ENCODE peak calls at places on chromosomes 3 and 15, in five cellular contexts. O is left ventricle myocardium inferior, Z is ovary, V is IMR-90, E is A549. S is an unnamed sample. For H3K4me1, the result is how much of the 10 kb centered on the place peaks cover.

GRCh38 chr15:29708519-29708918 is 113.7 kb downstream of the TJP1 start:
- DNase-seq in V (no peak), E (no peak), O (no peak), Z (no peak), S (no peak)

GRCh38 chr3:44762170-44762677 is 630 bp downstream of the KIF15 start:
- DNase-seq in V (peak), O (no peak), E (no peak), Z (no peak), S (no peak)

GRCh38 chr15:78988361-78988911 is 43.6 kb upstream of the CTSH start:
- DNase-seq in Z (peak), O (peak), V (peak), E (peak), S (peak)

GRCh38 chr3:124774305-124774673 is 44.0 kb downstream of the UMPS start:
- DNase-seq in O (peak), V (peak), Z (no peak), E (peak), S (peak)

GRCh38 chr3:28727321-28727720 is 378.7 kb upstream of the AZI2 start:
- DNase-seq in V (no peak), O (no peak), Z (no peak), E (no peak), S (no peak)

GRCh38 chr15:29556385-29556784 is 265.9 kb downstream of the TJP1 start:
- DNase-seq in Z (no peak), V (no peak), O (no peak), E (no peak), S (no peak)

GRCh38 chr3:10017636-10018292 is 8.5 kb upstream of the FANCD2 start:
- DNase-seq in O (no peak), Z (no peak), V (peak), E (no peak), S (no peak)

GRCh38 chr3:124951511-124952390 is 17.2 kb upstream of the MUC13 start:
- DNase-seq in V (peak), O (no peak), E (no peak), Z (no peak), S (no peak)

DNA sequence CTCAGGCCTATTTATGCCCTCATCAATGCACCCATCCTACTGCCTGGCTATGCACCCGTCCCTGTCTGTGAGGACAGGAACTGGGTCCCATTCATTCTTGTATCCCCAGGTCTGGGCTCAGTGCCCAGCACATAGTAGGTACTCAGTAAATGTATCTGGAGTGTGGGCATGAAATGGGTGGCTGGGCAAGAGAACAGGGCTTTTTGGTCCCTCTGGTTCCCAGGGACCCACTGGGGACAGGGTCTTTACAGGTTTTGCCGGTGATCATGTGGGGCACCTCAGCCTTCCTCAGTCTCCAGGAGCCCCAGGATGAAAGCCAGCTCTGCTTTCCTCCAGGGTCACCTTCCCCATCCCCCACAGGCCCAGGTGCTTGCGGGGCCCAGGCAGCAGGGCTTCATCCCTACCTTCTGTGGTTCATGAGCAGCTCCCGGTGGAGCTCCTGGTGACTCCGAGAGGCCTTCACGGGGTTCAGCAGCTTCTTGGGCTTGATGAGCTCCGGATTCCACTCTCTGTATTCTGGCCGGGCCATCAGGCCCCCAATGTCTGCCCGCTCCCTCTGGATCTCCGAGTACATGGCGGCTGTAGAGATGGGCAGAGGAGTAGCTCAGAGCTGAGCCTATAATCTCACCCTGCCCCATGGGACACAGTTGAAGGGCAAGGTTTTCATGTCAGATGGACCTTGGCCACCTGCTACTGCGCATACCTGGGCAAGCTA is 7.7 kb downstream of the FAM107A start:
- DNase-seq in O (no peak), E (no peak), Z (no peak), V (no peak), S (no peak)
- H3K4me3 ChIP-seq in O (no peak), E (no peak), Z (no peak), V (no peak), S (no peak)

GRCh38 chr3:178519701-178520100 is 16.5 kb upstream of the KCNMB2 start:
- DNase-seq in E (no peak), V (no peak), O (no peak), Z (no peak), S (no peak)

GRCh38 chr3:178520436-178520835 is 15.8 kb upstream of the KCNMB2 start:
- DNase-seq in Z (no peak), V (no peak), O (no peak), E (no peak), S (no peak)

GRCh38 chr3:178525180-178525704 is 11.0 kb upstream of the KCNMB2 start:
- DNase-seq in O (no peak), E (no peak), V (no peak), Z (no peak), S (no peak)

GRCh38 chr3:178518660-178519396 is 17.4 kb upstream of the KCNMB2 start:
- DNase-seq in O (no peak), Z (no peak), E (no peak), V (no peak), S (no peak)

DNA sequence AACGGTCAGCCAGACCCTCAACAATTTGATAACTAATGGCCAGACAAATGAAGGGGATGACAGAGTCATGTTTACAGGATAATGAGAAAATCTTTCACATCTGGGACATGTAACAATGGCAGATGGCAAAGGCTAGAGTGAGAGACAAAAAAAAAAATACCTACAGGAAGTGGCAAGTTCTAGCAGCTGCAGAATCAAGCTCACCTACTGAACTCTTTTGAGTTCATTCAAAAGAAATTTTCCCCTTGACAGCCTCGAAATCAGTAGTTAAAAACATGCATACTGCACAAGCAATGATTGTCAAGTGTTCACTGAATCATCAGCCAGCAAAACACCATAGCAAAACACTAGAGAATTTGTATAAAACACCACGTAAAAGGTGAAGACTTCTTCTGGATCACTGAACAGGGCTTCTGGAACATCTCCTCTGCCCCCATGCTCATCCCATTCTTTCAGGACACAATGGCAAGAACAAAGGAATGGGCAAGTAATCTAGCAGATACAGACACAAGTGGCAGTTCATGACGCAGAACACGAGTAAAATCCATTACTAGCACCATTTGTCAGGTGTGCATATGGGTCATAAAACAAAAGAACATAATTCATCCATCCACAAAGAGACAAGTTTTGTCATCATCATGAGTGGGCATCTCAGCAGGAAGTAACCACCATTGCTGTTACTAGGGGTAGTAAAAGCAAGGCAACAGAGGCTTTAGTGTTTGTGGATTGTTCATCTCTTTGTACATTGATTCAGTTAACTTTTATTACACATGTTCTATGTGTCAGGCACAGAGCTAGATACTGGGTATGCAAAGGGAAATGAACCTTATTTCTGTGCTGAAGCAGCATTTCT is 13.8 kb upstream of the KCNMB2 start:
- DNase-seq in E (no peak), V (no peak), O (no peak), Z (no peak), S (no peak)
- H3K4me1 ChIP-seq in E (under half), V (under half), O (under half), Z (under half), S (under half)

GRCh38 chr3:39262842-39263241 is 17.0 kb downstream of the CX3CR1 start:
- DNase-seq in O (no peak), E (no peak), V (no peak), Z (no peak), S (no peak)

GRCh38 chr3:39260318-39260717 is 19.5 kb downstream of the CX3CR1 start:
- DNase-seq in O (no peak), E (no peak), Z (no peak), V (no peak), S (no peak)

GRCh38 chr3:39261726-39262125 is 18.1 kb downstream of the CX3CR1 start:
- DNase-seq in V (no peak), Z (no peak), E (no peak), O (no peak), S (no peak)

GRCh38 chr3:39263576-39263975 is 16.3 kb downstream of the CX3CR1 start:
- DNase-seq in O (no peak), V (no peak), Z (no peak), E (no peak), S (no peak)

GRCh38 chr3:39260957-39261356 is 18.9 kb downstream of the CX3CR1 start:
- DNase-seq in V (peak), Z (peak), O (peak), E (peak), S (peak)
- TF ChIP-seq CTCF in V (peak), Z (no peak), O (peak), E (peak), S (peak)

DNA sequence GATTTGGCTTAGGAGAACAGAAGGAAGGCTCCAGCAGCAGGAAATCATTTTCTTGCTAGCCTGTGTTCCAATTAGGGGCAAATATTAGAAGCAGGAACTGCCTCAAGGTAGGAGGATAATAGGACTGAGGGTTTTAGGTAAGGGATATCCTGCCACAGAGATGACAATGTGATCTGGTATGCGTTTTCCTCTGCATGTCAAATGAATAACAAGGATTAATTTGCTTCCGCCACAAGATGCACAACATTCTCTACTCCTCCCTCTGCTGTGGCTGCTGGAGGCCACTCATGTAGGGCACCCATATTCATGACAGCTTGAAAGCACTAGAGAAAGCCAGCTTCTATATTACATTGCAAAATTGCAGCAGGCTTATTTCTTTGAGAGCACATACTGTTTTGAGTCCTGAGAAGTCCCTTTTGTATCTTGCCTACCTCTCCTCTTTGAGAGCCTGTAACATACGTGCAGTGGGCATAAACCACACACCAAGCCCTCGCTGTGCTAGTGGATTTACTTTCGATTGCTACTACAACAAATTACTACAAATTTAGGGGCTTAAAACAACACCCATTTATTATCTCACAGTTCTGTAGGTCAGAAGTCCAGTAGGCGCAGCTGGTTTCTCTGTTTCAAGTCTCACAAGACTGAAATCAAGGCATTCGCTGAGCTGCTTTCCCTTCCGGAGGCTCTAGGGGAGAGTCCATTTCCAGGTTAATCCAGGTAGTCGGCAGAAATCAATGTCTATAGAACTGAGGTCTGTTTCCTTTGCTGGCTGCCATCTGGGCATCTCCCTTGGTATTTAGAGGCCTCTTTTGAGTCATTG is 5.9 kb upstream of the CD47 start:
- DNase-seq in V (no peak), O (no peak), E (no peak), Z (no peak), S (no peak)
- H3K4me3 ChIP-seq in V (no peak), O (no peak), E (no peak), Z (no peak), S (no peak)

DNA sequence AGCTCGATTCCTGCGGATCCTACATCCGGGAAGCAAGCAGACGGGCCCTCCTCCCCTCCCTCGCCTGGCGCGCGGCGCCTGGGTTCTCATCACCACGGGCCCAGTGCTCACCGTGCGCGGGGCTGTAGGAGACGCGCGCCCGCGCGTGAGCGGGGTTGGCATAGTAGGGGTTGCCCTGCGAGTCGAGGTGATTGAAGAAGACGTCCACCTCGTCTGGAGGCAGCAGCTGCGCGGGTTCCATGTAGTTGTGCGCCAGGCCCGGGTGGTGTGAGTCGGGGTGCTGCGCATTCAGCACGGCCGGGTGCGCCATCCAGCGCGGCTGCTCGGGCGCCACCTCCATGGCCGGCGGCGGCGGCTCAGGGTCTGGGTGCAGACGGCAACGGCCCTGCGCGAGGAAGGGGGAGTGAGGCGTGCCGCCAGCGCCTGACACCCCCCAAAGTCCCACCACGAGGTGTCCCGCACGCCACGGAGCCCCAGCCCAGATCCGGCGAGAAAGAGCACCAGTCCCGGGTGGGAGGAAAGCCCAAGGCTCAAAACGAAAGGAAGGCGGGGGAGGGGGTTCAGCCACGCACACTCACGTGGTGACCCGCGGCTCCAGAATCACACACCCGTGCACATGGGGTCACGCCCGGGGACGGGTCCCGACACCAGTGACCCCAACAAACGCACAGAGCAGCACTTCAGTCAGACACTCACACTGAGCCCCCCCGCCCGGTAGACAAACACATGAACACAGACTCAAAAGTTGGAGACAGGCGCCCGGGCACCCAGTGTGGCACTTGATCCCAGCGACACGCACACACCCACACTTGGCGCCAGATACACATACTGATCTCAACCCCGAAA is 6.1 kb downstream of the GATA2 start:
- DNase-seq in E (no peak), O (no peak), Z (no peak), V (peak), S (no peak)
- H3K4me1 ChIP-seq in E (under half), O (half or more), Z (under half), V (under half), S (under half)

GRCh38 chr3:46897829-46898320 is 20.4 kb downstream of the PTH1R start:
- DNase-seq in V (no peak), O (peak), Z (no peak), E (no peak), S (peak)
- TF ChIP-seq CTCF in V (no peak), O (no peak), Z (no peak), E (no peak), S (no peak)

GRCh38 chr15:74844319-74845207 is 1.6 kb upstream of the ULK3 start:
- DNase-seq in V (no peak), Z (peak), O (no peak), E (no peak), S (no peak)

GRCh38 chr15:74842581-74843444 is at the start of gene ULK3:
- DNase-seq in V (peak), E (peak), O (peak), Z (peak), S (peak)

GRCh38 chr15:74845208-74845568 is 2.2 kb upstream of the ULK3 start:
- DNase-seq in Z (no peak), E (no peak), O (no peak), V (no peak), S (no peak)

GRCh38 chr15:74843445-74843828 is 481 bp upstream of the ULK3 start:
- DNase-seq in O (no peak), V (no peak), Z (no peak), E (no peak), S (no peak)

GRCh38 chr15:74843891-74844299 is 939 bp upstream of the ULK3 start:
- DNase-seq in V (no peak), E (no peak), Z (no peak), O (no peak), S (no peak)
- H3K4me3 ChIP-seq in V (no peak), E (no peak), Z (no peak), O (peak), S (peak)

GRCh38 chr3:57971975-57972374 is 36.2 kb upstream of the FLNB start:
- DNase-seq in O (no peak), V (no peak), E (no peak), Z (no peak), S (no peak)
- H3K4me1 ChIP-seq in O (half or more), V (under half), E (half or more), Z (under half), S (under half)